ENCODE peak calls at places on chromosomes 6 and 20, in eight cellular contexts. D is Calu3, G is epithelial cell of esophagus, P is GM20000, H is astrocyte of the spinal cord, A is BE2C, S is spleen, J is Peyer's patch. I is an unnamed sample.

GRCh38 chr6:13873288-13874190 is 51.2 kb upstream of the RNF182 start:
- DNase-seq in D (peak; percentile 85), G (peak; percentile 45), P (peak; percentile 89), H (no peak), A (peak; percentile 83), S (peak; percentile 93), J (peak; percentile 81), I (peak; percentile 89)

GRCh38 chr6:125584468-125584939 is 164.9 kb upstream of the HEY2 start:
- DNase-seq in D (no peak), G (peak; percentile 78), P (no peak), H (peak; percentile 81), A (no peak), S (no peak), J (no peak), I (no peak)

GRCh38 chr6:44278774-44279697 is 8.8 kb downstream of the TMEM151B start:
- DNase-seq in D (no peak), G (no peak), P (no peak), H (no peak), A (no peak), S (no peak), J (no peak), I (no peak)

GRCh38 chr6:131390322-131390721 is 182.7 kb upstream of the ARG1 start:
- DNase-seq in D (no peak), G (no peak), P (no peak), H (no peak), A (no peak), S (no peak), J (no peak), I (no peak)

GRCh38 chr6:109187399-109188114 is 92.2 kb downstream of the CEP57L1 start:
- DNase-seq in D (peak; percentile 67), G (peak; percentile 68), P (peak; percentile 46), H (peak; percentile 42), A (peak; percentile 40), S (peak; percentile 79), J (peak; percentile 57), I (peak; percentile 43)

GRCh38 chr6:154579046-154579823 is 68.8 kb upstream of the CNKSR3 start:
- DNase-seq in D (no peak), G (peak; percentile 60), P (no peak), H (no peak), A (no peak), S (no peak), J (no peak), I (no peak)

GRCh38 chr6:136607932-136608772 is 57.9 kb upstream of the MAP7 start:
- DNase-seq in D (peak; percentile 81), G (peak; percentile 85), P (peak; percentile 63), H (peak; percentile 64), A (peak; percentile 73), S (peak; percentile 79), J (peak; percentile 67), I (peak; percentile 65)

GRCh38 chr6:46491789-46492547 is 719 bp upstream of the RCAN2 start:
- DNase-seq in D (peak; percentile 75), G (peak; percentile 24), P (peak; percentile 65), H (no peak), A (peak; percentile 18), S (peak; percentile 83), J (peak; percentile 56), I (peak; percentile 49)

GRCh38 chr20:51423810-51424209 is 118.7 kb downstream of the NFATC2 start:
- DNase-seq in D (no peak), G (no peak), P (no peak), H (no peak), A (no peak), S (no peak), J (no peak), I (no peak)

GRCh38 chr20:1468117-1468624 is 1.5 kb upstream of the NSFL1C start:
- DNase-seq in D (no peak), G (no peak), P (no peak), H (no peak), A (no peak), S (no peak), J (no peak), I (no peak)

GRCh38 chr6:168075216-168075615 is 3.8 kb downstream of the FRMD1 start:
- DNase-seq in D (no peak), G (no peak), P (no peak), H (no peak), A (no peak), S (no peak), J (no peak), I (no peak)

GRCh38 chr6:168075787-168076202 is 3.2 kb downstream of the FRMD1 start:
- DNase-seq in D (no peak), G (no peak), P (no peak), H (no peak), A (no peak), S (no peak), J (no peak), I (no peak)

GRCh38 chr6:168072730-168073129 is 6.3 kb downstream of the FRMD1 start:
- DNase-seq in D (no peak), G (no peak), P (no peak), H (no peak), A (no peak), S (no peak), J (no peak), I (no peak)

GRCh38 chr6:168072266-168072665 is 6.7 kb downstream of the FRMD1 start:
- DNase-seq in D (no peak), G (no peak), P (no peak), H (no peak), A (no peak), S (no peak), J (no peak), I (no peak)

DNA sequence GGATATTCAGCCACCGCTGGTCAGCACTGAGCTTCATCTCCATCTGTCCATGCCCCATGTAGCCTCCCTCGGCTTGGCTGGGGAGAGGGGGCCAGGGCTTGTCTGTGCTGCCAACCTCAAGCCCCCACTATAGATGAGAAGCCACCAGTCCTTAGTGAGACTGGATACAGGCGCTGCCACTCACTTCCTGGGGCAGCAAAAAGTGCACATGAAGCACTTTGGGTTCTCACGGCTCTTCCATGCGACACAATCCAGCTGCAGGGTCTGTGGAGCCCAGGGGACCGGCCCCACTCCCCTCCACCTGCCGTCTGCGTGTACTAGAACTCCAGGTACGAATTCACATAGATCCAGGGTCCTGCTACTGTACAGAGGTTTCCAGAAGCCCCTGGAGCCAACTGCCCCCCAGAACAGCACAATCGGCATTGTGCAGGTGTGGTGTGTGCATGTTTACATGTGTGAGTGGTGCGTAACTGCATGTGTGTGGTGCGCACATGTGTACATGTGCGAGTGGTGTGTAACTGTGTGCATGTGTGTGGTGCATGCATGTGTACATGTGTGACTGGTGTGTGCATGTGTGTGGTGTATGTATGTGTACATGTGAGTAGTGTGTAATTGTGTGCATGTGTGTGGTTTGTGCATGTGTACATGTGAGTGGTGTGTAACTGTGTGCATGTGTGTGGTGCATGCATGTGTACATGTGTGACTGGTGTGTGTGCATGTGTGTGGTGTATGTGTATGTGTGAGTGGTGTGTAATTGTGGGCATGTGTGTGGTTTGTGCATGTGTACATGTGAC is 4.9 kb downstream of the FRMD1 start:
- DNase-seq in D (no peak), G (no peak), P (no peak), H (no peak), A (no peak), S (no peak), J (no peak), I (no peak)
- TF ChIP-seq CTCF in D (no peak), G (no peak), P (no peak), H (no peak), A (no peak), S (no peak), J (no peak), I (no peak)

DNA sequence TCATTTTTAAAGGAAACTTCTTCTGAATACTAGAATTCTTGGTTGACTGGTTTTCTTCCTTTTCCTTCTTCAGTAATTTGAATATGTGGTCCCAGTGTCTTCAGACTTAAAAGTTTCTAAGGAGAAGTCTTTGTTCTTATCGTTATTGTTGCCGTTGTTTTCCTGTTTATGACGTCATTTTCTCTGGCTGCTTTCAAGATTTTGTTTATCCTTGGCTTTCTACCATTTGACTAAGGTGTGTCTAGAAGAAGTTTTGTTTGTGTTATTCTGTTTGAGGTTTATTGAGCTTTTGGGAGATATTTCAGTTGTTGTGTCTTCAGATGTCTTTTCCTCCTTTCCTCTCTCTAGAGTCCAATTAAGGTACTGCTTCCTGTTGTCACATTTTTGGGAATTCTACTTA is 24.5 kb downstream of the CDYL start:
- DNase-seq in D (no peak), G (no peak), P (no peak), H (no peak), A (no peak), S (no peak), J (no peak), I (no peak)
- TF ChIP-seq CTCF in D (no peak), G (no peak), P (no peak), H (no peak), A (no peak), S (no peak), J (no peak), I (no peak)

DNA sequence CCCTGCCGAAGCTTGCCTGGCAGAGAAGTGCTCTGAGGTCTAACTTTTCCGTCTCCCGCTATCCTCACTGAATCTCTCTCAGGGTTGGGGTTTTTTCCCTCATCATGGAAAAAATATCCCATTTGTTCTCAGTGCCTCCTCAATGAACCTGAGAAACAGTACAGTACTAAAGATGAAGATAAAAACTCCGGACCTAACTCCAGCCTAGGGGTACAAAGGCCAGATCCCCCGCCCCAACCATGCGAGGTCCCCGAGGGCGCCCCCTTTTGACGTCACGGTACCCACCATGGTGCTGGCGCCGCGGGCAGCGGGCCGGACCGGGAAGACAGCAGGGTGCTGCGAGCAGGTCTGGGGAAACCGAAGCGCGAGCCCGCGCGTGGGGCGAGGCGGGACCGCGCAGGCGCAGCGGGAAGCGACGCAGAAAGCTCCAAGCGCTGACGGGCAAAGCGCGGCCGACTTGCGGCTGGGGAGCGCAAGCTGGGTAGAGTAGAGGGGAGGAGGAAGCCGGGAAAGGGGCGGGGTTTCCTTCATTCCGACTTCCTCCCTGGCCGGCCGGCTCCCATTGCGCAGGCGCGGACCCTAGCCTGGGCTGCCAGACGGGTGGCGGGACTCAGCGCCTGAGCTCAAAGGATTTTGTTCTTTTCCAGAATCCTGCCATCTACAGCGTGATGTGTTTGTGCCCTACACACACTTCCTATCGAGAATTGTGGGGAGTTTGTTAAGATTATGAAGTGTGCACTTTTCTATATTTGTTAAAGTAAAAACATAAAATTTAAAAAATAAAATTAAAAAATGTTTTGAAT is at the start of gene LSM2:
- DNase-seq in D (peak; percentile 100), G (peak; percentile 96), P (peak; percentile 99), H (peak; percentile 97), A (peak; percentile 99), S (peak; percentile 99), J (peak; percentile 97), I (peak; percentile 100)
- TF ChIP-seq CTCF in D (peak; percentile 89), G (peak; percentile 2), P (no peak), H (peak; percentile 20), A (peak; percentile 12), S (peak; percentile 12), J (peak; percentile 20), I (peak; percentile 39)

DNA sequence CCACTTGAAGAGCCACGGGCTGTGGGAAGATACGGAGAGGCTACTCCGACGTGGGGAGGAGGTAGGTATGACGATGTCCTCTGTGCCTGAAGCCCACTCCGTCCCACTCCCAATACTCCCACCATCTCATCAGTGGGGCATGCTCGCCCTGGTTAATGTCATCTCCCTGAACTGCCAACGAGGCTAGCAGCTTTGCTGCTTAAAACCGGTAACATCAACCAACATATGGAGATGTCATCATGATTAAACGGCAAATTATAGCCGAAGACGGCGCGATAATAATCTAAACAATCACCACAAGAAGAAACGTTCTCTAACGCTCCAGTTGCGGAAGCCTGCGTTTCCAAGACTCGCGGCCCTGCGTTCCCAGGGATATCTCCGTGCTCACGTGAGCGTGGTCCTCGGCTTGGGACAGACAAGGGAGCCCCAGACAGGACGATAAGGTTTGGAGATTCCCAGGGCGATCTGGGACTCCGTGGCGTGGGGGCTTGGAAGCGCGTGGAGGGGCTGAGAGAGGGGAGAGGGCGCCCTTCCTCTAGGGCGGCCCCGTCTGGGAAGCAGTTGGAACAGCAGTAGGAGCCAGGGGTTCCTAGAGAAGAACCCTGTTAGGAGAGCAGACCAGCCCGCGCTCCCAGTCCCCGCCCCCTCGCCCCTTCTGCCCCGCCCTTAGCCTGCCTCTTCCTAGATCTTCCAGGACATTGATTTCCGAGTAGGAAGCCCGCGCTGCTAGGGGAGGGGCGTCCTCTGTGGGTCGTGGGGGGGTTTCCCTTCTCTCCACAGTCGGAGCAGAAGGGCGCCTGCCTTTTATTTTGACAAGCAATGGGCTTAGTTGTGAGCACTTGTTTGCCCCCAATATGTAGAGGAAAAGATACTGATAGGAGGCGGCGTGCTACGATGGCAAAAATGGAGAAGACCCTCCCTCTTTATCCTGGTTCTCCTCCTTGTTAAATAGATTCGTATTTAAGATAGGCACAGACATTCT is 10.7 kb downstream of the NRN1 start:
- DNase-seq in D (no peak), G (peak; percentile 14), P (no peak), H (peak; percentile 67), A (peak; percentile 88), S (peak; percentile 87), J (peak; percentile 66), I (no peak)
- TF ChIP-seq CTCF in D (no peak), G (peak; percentile 17), P (no peak), H (peak; percentile 50), A (peak; percentile 52), S (no peak), J (no peak), I (no peak)